ENCODE peak calls at places on chromosome 1, in eight cellular contexts. D, T, M, K, I, U, P and N are unnamed samples.

GRCh38 chr1:155978973-155979429 is 654 bp upstream of the ARHGEF2 start:
- DNase-seq in D (no peak), T (no peak), M (no peak), K (peak), I (no peak), U (no peak), P (peak), N (peak)

GRCh38 chr1:184212649-184213314 is 161.3 kb downstream of the TSEN15 start:
- DNase-seq in D (no peak), T (no peak), M (no peak), K (peak), I (no peak), U (peak), P (peak), N (peak)

GRCh38 chr1:207361910-207362309 is 40.4 kb downstream of the CD55 start:
- DNase-seq in D (no peak), T (no peak), M (no peak), K (no peak), I (no peak), U (no peak), P (no peak), N (no peak)

GRCh38 chr1:229438021-229438420 is 4.1 kb upstream of the ACTA1 start:
- DNase-seq in D (no peak), T (no peak), M (no peak), K (no peak), I (no peak), U (no peak), P (no peak), N (no peak)

GRCh38 chr1:33181038-33181861 is 593 bp downstream of the TRIM62 start:
- DNase-seq in D (peak), T (peak), M (peak), K (peak), I (peak), U (no peak), P (peak), N (peak)

GRCh38 chr1:94362466-94363058 is 55.6 kb upstream of the ABCD3 start:
- DNase-seq in D (no peak), T (no peak), M (no peak), K (peak), I (no peak), U (no peak), P (no peak), N (peak)

GRCh38 chr1:155061381-155062150 is 2.0 kb upstream of the EFNA4 start:
- DNase-seq in D (peak), T (peak), M (peak), K (peak), I (peak), U (no peak), P (peak), N (peak)

GRCh38 chr1:19762175-19762779 is 37.4 kb downstream of the TMCO4 start:
- DNase-seq in D (no peak), T (peak), M (no peak), K (peak), I (peak), U (no peak), P (no peak), N (peak)

GRCh38 chr1:19765623-19766022 is 34.1 kb downstream of the TMCO4 start:
- DNase-seq in D (no peak), T (no peak), M (no peak), K (peak), I (peak), U (peak), P (peak), N (peak)

GRCh38 chr1:78304766-78305165 is 186.0 kb upstream of the PTGFR start:
- DNase-seq in D (no peak), T (no peak), M (no peak), K (peak), I (no peak), U (no peak), P (no peak), N (no peak)

GRCh38 chr1:220748091-220748934 is at the start of gene MTARC2:
- DNase-seq in D (no peak), T (peak), M (peak), K (peak), I (peak), U (peak), P (peak), N (peak)

GRCh38 chr1:66168467-66168887 is 365.5 kb upstream of the SGIP1 start:
- DNase-seq in D (no peak), T (no peak), M (no peak), K (peak), I (no peak), U (no peak), P (peak), N (peak)

GRCh38 chr1:108028841-108029401 is 63.9 kb upstream of the VAV3 start:
- DNase-seq in D (no peak), T (no peak), M (no peak), K (no peak), I (no peak), U (no peak), P (no peak), N (no peak)

GRCh38 chr1:220879509-220880366 is 495 bp downstream of the HLX start:
- DNase-seq in D (no peak), T (peak), M (peak), K (peak), I (peak), U (no peak), P (peak), N (peak)

GRCh38 chr1:4029376-4029775 is 129.3 kb upstream of the C1orf174 start:
- DNase-seq in D (no peak), T (no peak), M (no peak), K (no peak), I (no peak), U (no peak), P (no peak), N (no peak)

GRCh38 chr1:112083487-112083886 is 94.0 kb upstream of the KCND3 start:
- DNase-seq in D (no peak), T (no peak), M (no peak), K (peak), I (peak), U (peak), P (peak), N (peak)

GRCh38 chr1:50106095-50106761 is 2.5 kb upstream of the ELAVL4 start:
- DNase-seq in D (no peak), T (no peak), M (no peak), K (no peak), I (no peak), U (no peak), P (no peak), N (no peak)

GRCh38 chr1:153945795-153946621 is 510 bp downstream of the DENND4B start:
- DNase-seq in D (peak), T (peak), M (peak), K (peak), I (peak), U (no peak), P (peak), N (peak)

GRCh38 chr1:17632106-17632505 is 92.6 kb downstream of the ARHGEF10L start:
- DNase-seq in D (no peak), T (no peak), M (no peak), K (no peak), I (no peak), U (no peak), P (no peak), N (no peak)

GRCh38 chr1:150550222-150551048 is 1.2 kb downstream of the ADAMTSL4 start:
- DNase-seq in D (no peak), T (peak), M (no peak), K (peak), I (no peak), U (no peak), P (no peak), N (peak)

GRCh38 chr1:89546082-89546889 is 21.7 kb downstream of the LRRC8B start:
- DNase-seq in D (no peak), T (no peak), M (no peak), K (no peak), I (no peak), U (no peak), P (peak), N (peak)

GRCh38 chr1:180309338-180309737 is 79.3 kb downstream of the LHX4 start:
- DNase-seq in D (no peak), T (no peak), M (no peak), K (peak), I (no peak), U (peak), P (peak), N (peak)

GRCh38 chr1:225460021-225460736 is 32.3 kb upstream of the LBR start:
- DNase-seq in D (no peak), T (no peak), M (no peak), K (no peak), I (no peak), U (no peak), P (no peak), N (peak)

GRCh38 chr1:55275976-55276375 is 60.8 kb upstream of the USP24 start:
- DNase-seq in D (no peak), T (no peak), M (no peak), K (no peak), I (no peak), U (no peak), P (peak), N (peak)

GRCh38 chr1:38527373-38527966 is 332.1 kb downstream of the RRAGC start:
- DNase-seq in D (peak), T (no peak), M (peak), K (no peak), I (no peak), U (no peak), P (no peak), N (peak)

GRCh38 chr1:36352910-36353878 is 29.7 kb upstream of the EVA1B start:
- DNase-seq in D (no peak), T (no peak), M (no peak), K (peak), I (peak), U (no peak), P (peak), N (peak)

GRCh38 chr1:212551929-212552328 is 56.6 kb upstream of the ATF3 start:
- DNase-seq in D (no peak), T (no peak), M (no peak), K (no peak), I (no peak), U (no peak), P (no peak), N (no peak)

GRCh38 chr1:72366473-72366872 is 84.1 kb upstream of the NEGR1 start:
- DNase-seq in D (no peak), T (no peak), M (no peak), K (peak), I (no peak), U (peak), P (peak), N (peak)

GRCh38 chr1:50704126-50704525 is 255.9 kb downstream of the FAF1 start:
- DNase-seq in D (no peak), T (no peak), M (no peak), K (peak), I (peak), U (peak), P (peak), N (peak)

GRCh38 chr1:25821630-25822091 is 1.9 kb downstream of the MTFR1L start:
- DNase-seq in D (no peak), T (peak), M (no peak), K (peak), I (no peak), U (no peak), P (peak), N (peak)

GRCh38 chr1:237340892-237341291 is 298.9 kb downstream of the RYR2 start:
- DNase-seq in D (no peak), T (no peak), M (no peak), K (no peak), I (no peak), U (no peak), P (no peak), N (no peak)

GRCh38 chr1:156641761-156642264 is at the start of gene BCAN:
- DNase-seq in D (no peak), T (peak), M (no peak), K (peak), I (peak), U (no peak), P (no peak), N (peak)

GRCh38 chr1:183735069-183735860 is 69.7 kb upstream of the RGL1 start:
- DNase-seq in D (no peak), T (no peak), M (no peak), K (peak), I (no peak), U (no peak), P (peak), N (peak)

GRCh38 chr1:41776896-41777431 is 141.8 kb downstream of the HIVEP3 start:
- DNase-seq in D (no peak), T (no peak), M (peak), K (no peak), I (no peak), U (no peak), P (no peak), N (no peak)

GRCh38 chr1:170663011-170663410 is 920 bp upstream of the PRRX1 start:
- DNase-seq in D (no peak), T (peak), M (no peak), K (peak), I (no peak), U (no peak), P (peak), N (peak)